ENCODE peak calls at places on chromosomes 6 and 20, in seven cellular contexts. One of them, this sample, is unnamed.
A peak's percentile ranks its signal among the peaks of the same experiment; 100 is the strongest.

GRCh38 chr20:16530201-16530681 is 43.0 kb downstream of the KIF16B start:
- DNase-seq in neural crest cell: no peak
- DNase-seq in A549: peak; percentile 95
- DNase-seq in cardiac fibroblast: no peak
- DNase-seq in H1: no peak
- DNase-seq in heart right ventricle: no peak
- DNase-seq in natural killer cell: no peak
- DNase-seq in this sample: no peak

GRCh38 chr20:43691928-43692524 is 25.1 kb downstream of the MYBL2 start:
- DNase-seq in neural crest cell: peak; percentile 58
- DNase-seq in A549: peak; percentile 64
- DNase-seq in cardiac fibroblast: peak; percentile 56
- DNase-seq in H1: peak; percentile 78
- DNase-seq in heart right ventricle: no peak
- DNase-seq in natural killer cell: no peak
- DNase-seq in this sample: no peak

GRCh38 chr6:85516168-85516567 is 66.3 kb downstream of the NT5E start:
- DNase-seq in neural crest cell: no peak
- DNase-seq in A549: no peak
- DNase-seq in cardiac fibroblast: peak; percentile 21
- DNase-seq in H1: no peak
- DNase-seq in heart right ventricle: no peak
- DNase-seq in natural killer cell: no peak
- DNase-seq in this sample: no peak

GRCh38 chr6:81806793-81807565 is 54.5 kb upstream of the TENT5A start:
- DNase-seq in neural crest cell: no peak
- DNase-seq in A549: no peak
- DNase-seq in cardiac fibroblast: no peak
- DNase-seq in H1: no peak
- DNase-seq in heart right ventricle: no peak
- DNase-seq in natural killer cell: no peak
- DNase-seq in this sample: no peak

GRCh38 chr6:73043446-73043845 is 181.8 kb downstream of the KHDC1L start:
- DNase-seq in neural crest cell: no peak
- DNase-seq in A549: no peak
- DNase-seq in cardiac fibroblast: no peak
- DNase-seq in H1: no peak
- DNase-seq in heart right ventricle: no peak
- DNase-seq in natural killer cell: no peak
- DNase-seq in this sample: no peak

GRCh38 chr20:63009988-63010769 is 3.4 kb upstream of the BHLHE23 start:
- DNase-seq in neural crest cell: no peak
- DNase-seq in A549: no peak
- DNase-seq in cardiac fibroblast: no peak
- DNase-seq in H1: no peak
- DNase-seq in heart right ventricle: no peak
- DNase-seq in natural killer cell: no peak
- DNase-seq in this sample: no peak

GRCh38 chr6:152273002-152273401 is 364.2 kb downstream of the SYNE1 start:
- DNase-seq in neural crest cell: no peak
- DNase-seq in A549: no peak
- DNase-seq in cardiac fibroblast: peak; percentile 31
- DNase-seq in H1: no peak
- DNase-seq in heart right ventricle: no peak
- DNase-seq in natural killer cell: no peak
- DNase-seq in this sample: no peak

GRCh38 chr20:9955646-9956045 is 79.1 kb upstream of the ANKEF1 start:
- DNase-seq in neural crest cell: no peak
- DNase-seq in A549: no peak
- DNase-seq in cardiac fibroblast: no peak
- DNase-seq in H1: no peak
- DNase-seq in heart right ventricle: no peak
- DNase-seq in natural killer cell: no peak
- DNase-seq in this sample: no peak

GRCh38 chr6:42279966-42280629 is 62.4 kb upstream of the MRPS10 start:
- DNase-seq in neural crest cell: no peak
- DNase-seq in A549: no peak
- DNase-seq in cardiac fibroblast: peak; percentile 78
- DNase-seq in H1: no peak
- DNase-seq in heart right ventricle: peak; percentile 59
- DNase-seq in natural killer cell: no peak
- DNase-seq in this sample: no peak

GRCh38 chr6:36717871-36718540 is 20.4 kb downstream of the RAB44 start:
- DNase-seq in neural crest cell: no peak
- DNase-seq in A549: no peak
- DNase-seq in cardiac fibroblast: no peak
- DNase-seq in H1: no peak
- DNase-seq in heart right ventricle: no peak
- DNase-seq in natural killer cell: no peak
- DNase-seq in this sample: no peak

GRCh38 chr6:130969807-130970491 is 93.1 kb downstream of the EPB41L2 start:
- DNase-seq in neural crest cell: no peak
- DNase-seq in A549: no peak
- DNase-seq in cardiac fibroblast: peak; percentile 88
- DNase-seq in H1: no peak
- DNase-seq in heart right ventricle: peak; percentile 38
- DNase-seq in natural killer cell: no peak
- DNase-seq in this sample: no peak

GRCh38 chr6:95511404-95511803 is 65.9 kb upstream of the MANEA start:
- DNase-seq in neural crest cell: no peak
- DNase-seq in A549: no peak
- DNase-seq in cardiac fibroblast: no peak
- DNase-seq in H1: no peak
- DNase-seq in heart right ventricle: no peak
- DNase-seq in natural killer cell: no peak
- DNase-seq in this sample: no peak

GRCh38 chr6:83592770-83593394 is 80.5 kb downstream of the PRSS35 start:
- DNase-seq in neural crest cell: no peak
- DNase-seq in A549: peak; percentile 13
- DNase-seq in cardiac fibroblast: peak; percentile 19
- DNase-seq in H1: no peak
- DNase-seq in heart right ventricle: no peak
- DNase-seq in natural killer cell: no peak
- DNase-seq in this sample: peak; percentile 46

GRCh38 chr6:6803180-6803978 is 214.9 kb downstream of the LY86 start:
- DNase-seq in neural crest cell: no peak
- DNase-seq in A549: no peak
- DNase-seq in cardiac fibroblast: no peak
- DNase-seq in H1: no peak
- DNase-seq in heart right ventricle: no peak
- DNase-seq in natural killer cell: no peak
- DNase-seq in this sample: peak; percentile 62

GRCh38 chr20:63858393-63859165 is 2.7 kb upstream of the ABHD16B start:
- DNase-seq in neural crest cell: no peak
- DNase-seq in A549: no peak
- DNase-seq in cardiac fibroblast: peak; percentile 87
- DNase-seq in H1: peak; percentile 67
- DNase-seq in heart right ventricle: peak; percentile 73
- DNase-seq in natural killer cell: no peak
- DNase-seq in this sample: no peak

GRCh38 chr6:163347021-163347446 is 67.5 kb upstream of the QKI start:
- DNase-seq in neural crest cell: no peak
- DNase-seq in A549: no peak
- DNase-seq in cardiac fibroblast: no peak
- DNase-seq in H1: no peak
- DNase-seq in heart right ventricle: no peak
- DNase-seq in natural killer cell: no peak
- DNase-seq in this sample: no peak

GRCh38 chr6:20021795-20022194 is 184.6 kb downstream of the ID4 start:
- DNase-seq in neural crest cell: no peak
- DNase-seq in A549: no peak
- DNase-seq in cardiac fibroblast: no peak
- DNase-seq in H1: no peak
- DNase-seq in heart right ventricle: no peak
- DNase-seq in natural killer cell: no peak
- DNase-seq in this sample: no peak

DNA sequence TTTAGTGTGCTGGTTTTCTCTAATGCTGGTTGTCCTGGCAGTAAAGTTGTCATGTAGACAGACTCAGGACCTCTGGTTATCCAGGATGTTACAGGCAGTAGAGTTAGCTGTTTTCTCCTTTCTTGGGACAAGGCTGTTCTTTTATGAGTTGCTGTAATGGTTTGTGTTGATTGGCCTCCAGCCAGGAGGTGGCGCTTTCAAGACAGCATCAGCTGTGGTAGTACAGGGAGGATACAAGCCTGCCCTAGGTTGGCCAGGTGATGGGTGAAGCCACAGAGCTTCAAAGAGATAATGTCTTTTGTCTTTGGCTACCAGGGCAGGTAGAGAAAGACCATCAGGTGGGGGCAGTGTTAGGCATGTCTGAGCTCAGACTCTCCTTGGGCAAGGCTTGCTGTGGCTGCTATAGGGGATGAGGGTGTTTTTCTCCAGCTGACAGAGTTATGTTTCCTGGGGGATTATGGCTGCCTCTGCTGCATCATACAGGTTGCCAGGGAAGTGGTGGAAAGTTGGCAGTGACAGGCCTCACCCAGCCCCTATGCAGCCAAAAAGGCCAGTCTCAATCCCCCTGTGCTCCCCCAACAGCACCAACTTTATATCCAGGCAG is 127.2 kb upstream of the TAB2 start:
- DNase-seq in neural crest cell: no peak
- DNase-seq in A549: no peak
- DNase-seq in cardiac fibroblast: peak; percentile 28
- DNase-seq in H1: peak; percentile 82
- DNase-seq in heart right ventricle: no peak
- DNase-seq in natural killer cell: no peak
- DNase-seq in this sample: peak; percentile 74
- TF ChIP-seq CTCF in neural crest cell: no peak
- TF ChIP-seq CTCF in A549: no peak
- TF ChIP-seq CTCF in cardiac fibroblast: peak; percentile 15
- TF ChIP-seq CTCF in H1: peak; percentile 65
- TF ChIP-seq CTCF in heart right ventricle: no peak
- TF ChIP-seq CTCF in natural killer cell: no peak
- TF ChIP-seq CTCF in this sample: peak; percentile 69

GRCh38 chr6:33570806-33571636 is 9.1 kb downstream of the BAK1 start:
- DNase-seq in neural crest cell: peak; percentile 69
- DNase-seq in A549: peak; percentile 74
- DNase-seq in cardiac fibroblast: peak; percentile 77
- DNase-seq in H1: peak; percentile 86
- DNase-seq in heart right ventricle: peak; percentile 84
- DNase-seq in natural killer cell: peak; percentile 83
- DNase-seq in this sample: peak; percentile 75
- TF ChIP-seq CTCF in neural crest cell: no peak
- TF ChIP-seq CTCF in A549: no peak
- TF ChIP-seq CTCF in cardiac fibroblast: no peak
- TF ChIP-seq CTCF in H1: no peak
- TF ChIP-seq CTCF in heart right ventricle: no peak
- TF ChIP-seq CTCF in natural killer cell: no peak
- TF ChIP-seq CTCF in this sample: no peak

GRCh38 chr20:52244702-52245101 is 53.1 kb upstream of the ZFP64 start:
- DNase-seq in neural crest cell: no peak
- DNase-seq in A549: no peak
- DNase-seq in cardiac fibroblast: no peak
- DNase-seq in H1: no peak
- DNase-seq in heart right ventricle: no peak
- DNase-seq in natural killer cell: no peak
- DNase-seq in this sample: no peak

GRCh38 chr20:52242237-52243230 is 51.0 kb upstream of the ZFP64 start:
- DNase-seq in neural crest cell: no peak
- DNase-seq in A549: peak; percentile 14
- DNase-seq in cardiac fibroblast: peak; percentile 36
- DNase-seq in H1: no peak
- DNase-seq in heart right ventricle: no peak
- DNase-seq in natural killer cell: no peak
- DNase-seq in this sample: no peak

GRCh38 chr20:52246366-52246765 is 54.8 kb upstream of the ZFP64 start:
- DNase-seq in neural crest cell: no peak
- DNase-seq in A549: no peak
- DNase-seq in cardiac fibroblast: no peak
- DNase-seq in H1: no peak
- DNase-seq in heart right ventricle: no peak
- DNase-seq in natural killer cell: no peak
- DNase-seq in this sample: no peak

GRCh38 chr20:52236292-52236691 is 44.7 kb upstream of the ZFP64 start:
- DNase-seq in neural crest cell: no peak
- DNase-seq in A549: no peak
- DNase-seq in cardiac fibroblast: no peak
- DNase-seq in H1: no peak
- DNase-seq in heart right ventricle: no peak
- DNase-seq in natural killer cell: no peak
- DNase-seq in this sample: no peak

GRCh38 chr20:52240802-52241201 is 49.2 kb upstream of the ZFP64 start:
- DNase-seq in neural crest cell: no peak
- DNase-seq in A549: no peak
- DNase-seq in cardiac fibroblast: no peak
- DNase-seq in H1: no peak
- DNase-seq in heart right ventricle: no peak
- DNase-seq in natural killer cell: no peak
- DNase-seq in this sample: no peak
- TF ChIP-seq CTCF in neural crest cell: no peak
- TF ChIP-seq CTCF in A549: no peak
- TF ChIP-seq CTCF in cardiac fibroblast: no peak
- TF ChIP-seq CTCF in H1: no peak
- TF ChIP-seq CTCF in heart right ventricle: no peak
- TF ChIP-seq CTCF in natural killer cell: no peak
- TF ChIP-seq CTCF in this sample: no peak

DNA sequence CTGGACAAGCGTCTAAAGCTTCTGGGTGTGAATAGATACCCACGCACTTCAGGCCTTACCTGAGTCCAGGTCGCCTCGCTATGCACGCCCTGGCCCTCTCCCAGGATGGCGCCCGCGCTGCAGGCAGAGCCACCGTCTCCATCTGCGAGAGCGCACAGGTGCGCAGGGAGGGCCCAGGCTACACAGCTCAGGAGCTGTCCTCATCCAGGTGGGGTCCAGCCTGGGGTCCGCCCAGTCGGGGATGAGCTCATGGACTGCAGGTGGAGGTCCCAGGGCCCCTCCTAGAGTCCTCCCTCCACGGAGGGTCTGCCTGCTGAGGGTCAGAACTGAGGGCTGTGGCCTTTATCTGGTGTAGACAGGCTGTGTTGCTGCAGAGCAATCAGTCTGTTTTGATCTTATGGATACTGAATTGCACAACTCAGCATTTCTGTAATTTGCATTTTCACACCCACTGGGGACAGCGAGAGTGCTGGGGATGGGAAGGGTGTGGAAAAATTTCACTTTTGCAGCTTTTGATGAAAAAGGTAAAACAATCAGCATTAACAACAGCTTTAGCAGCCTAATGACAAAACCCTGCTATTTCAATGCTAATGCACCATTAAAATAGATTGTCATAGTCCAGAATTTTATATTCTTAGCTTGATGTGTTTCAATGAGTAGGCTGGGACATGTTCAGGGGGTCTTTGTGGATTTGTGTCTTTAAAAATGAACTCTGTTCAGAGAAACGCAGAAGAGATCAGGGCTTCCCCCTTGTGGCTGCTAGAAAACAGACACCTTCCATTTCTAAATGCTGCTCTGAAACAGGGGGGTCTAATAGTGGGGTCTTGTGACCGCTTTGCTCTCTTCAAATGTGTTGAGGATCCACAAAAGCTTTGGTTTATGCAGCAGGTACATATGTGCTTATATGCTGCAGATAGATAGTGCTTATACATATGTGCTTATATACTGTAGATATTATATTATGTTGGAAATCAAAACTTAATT is 77.8 kb upstream of the PHACTR3 start:
- DNase-seq in neural crest cell: no peak
- DNase-seq in A549: peak; percentile 22
- DNase-seq in cardiac fibroblast: no peak
- DNase-seq in H1: peak; percentile 53
- DNase-seq in heart right ventricle: no peak
- DNase-seq in natural killer cell: no peak
- DNase-seq in this sample: no peak
- TF ChIP-seq CTCF in neural crest cell: peak; percentile 58
- TF ChIP-seq CTCF in A549: no peak
- TF ChIP-seq CTCF in cardiac fibroblast: peak; percentile 30
- TF ChIP-seq CTCF in H1: peak; percentile 33
- TF ChIP-seq CTCF in heart right ventricle: no peak
- TF ChIP-seq CTCF in natural killer cell: no peak
- TF ChIP-seq CTCF in this sample: no peak